ENCODE peak calls at places on chromosomes 6 and 20, in six cellular contexts. S, O, D, I, Y and T are unnamed samples. For H3K4me1 and H4K20me1, the result is how much of the 10 kb centered on the place peaks cover.

GRCh38 chr6:170087946-170088348 is 202.9 kb downstream of the DLL1 start:
- DNase-seq in Y (peak), S (no peak), I (no peak), O (no peak), D (no peak), T (no peak)

GRCh38 chr20:20207291-20207690 is 155.0 kb downstream of the CFAP61 start:
- DNase-seq in O (no peak), D (no peak), I (no peak), S (no peak), Y (no peak), T (no peak)

GRCh38 chr6:148716811-148717210 is 30.0 kb upstream of the UST start:
- DNase-seq in Y (no peak), I (no peak), D (no peak), O (no peak), S (no peak), T (no peak)

GRCh38 chr6:129832299-129832698 is 28.8 kb downstream of the TMEM244 start:
- DNase-seq in Y (no peak), O (no peak), D (no peak), S (no peak), I (no peak), T (no peak)

GRCh38 chr6:158039571-158040050 is 57.9 kb downstream of the SYNJ2 start:
- DNase-seq in Y (no peak), S (peak), D (peak), O (peak), I (peak), T (no peak)

GRCh38 chr6:37576336-37576737 is 76.6 kb upstream of the CCDC167 start:
- DNase-seq in Y (no peak), D (no peak), I (peak), S (peak), O (peak), T (peak)

GRCh38 chr20:47468290-47469050 is 33.2 kb upstream of the NCOA3 start:
- DNase-seq in D (no peak), O (no peak), I (peak), S (no peak), Y (peak), T (no peak)

GRCh38 chr20:12640255-12640654 is 368.5 kb upstream of the SPTLC3 start:
- DNase-seq in S (no peak), Y (no peak), O (no peak), D (no peak), I (no peak), T (no peak)

GRCh38 chr6:136564170-136564569 is 13.9 kb upstream of the MAP7 start:
- DNase-seq in D (no peak), Y (no peak), I (peak), S (no peak), O (no peak), T (no peak)

GRCh38 chr20:1507276-1507675 is 16.1 kb upstream of the SIRPB2 start:
- DNase-seq in D (no peak), Y (no peak), S (no peak), I (no peak), O (no peak), T (no peak)

GRCh38 chr6:169848946-169849345 is 97.5 kb downstream of the ERMARD start:
- DNase-seq in O (no peak), I (no peak), S (no peak), D (no peak), Y (no peak), T (no peak)

GRCh38 chr20:43911066-43911465 is 3.6 kb upstream of the TOX2 start:
- DNase-seq in Y (no peak), O (peak), I (no peak), S (peak), D (no peak), T (peak)

GRCh38 chr6:31547727-31548422 is 467 bp downstream of the NFKBIL1 start:
- DNase-seq in O (no peak), Y (no peak), I (peak), D (no peak), S (no peak), T (no peak)

GRCh38 chr6:12403201-12403826 is 113.2 kb downstream of the EDN1 start:
- DNase-seq in S (peak), Y (no peak), I (no peak), D (no peak), O (peak), T (no peak)

GRCh38 chr6:142846883-142847287 is 98.1 kb downstream of the HIVEP2 start:
- DNase-seq in O (peak), I (no peak), Y (no peak), D (peak), S (peak), T (no peak)

GRCh38 chr6:142845143-142845571 is 99.8 kb downstream of the HIVEP2 start:
- DNase-seq in D (no peak), I (no peak), S (peak), O (no peak), Y (no peak), T (no peak)

GRCh38 chr6:142844065-142844755 is 100.8 kb downstream of the HIVEP2 start:
- DNase-seq in Y (no peak), S (no peak), D (no peak), O (peak), I (no peak), T (no peak)

GRCh38 chr6:142846459-142846831 is 98.5 kb downstream of the HIVEP2 start:
- DNase-seq in Y (no peak), O (peak), D (no peak), S (peak), I (no peak), T (no peak)

DNA sequence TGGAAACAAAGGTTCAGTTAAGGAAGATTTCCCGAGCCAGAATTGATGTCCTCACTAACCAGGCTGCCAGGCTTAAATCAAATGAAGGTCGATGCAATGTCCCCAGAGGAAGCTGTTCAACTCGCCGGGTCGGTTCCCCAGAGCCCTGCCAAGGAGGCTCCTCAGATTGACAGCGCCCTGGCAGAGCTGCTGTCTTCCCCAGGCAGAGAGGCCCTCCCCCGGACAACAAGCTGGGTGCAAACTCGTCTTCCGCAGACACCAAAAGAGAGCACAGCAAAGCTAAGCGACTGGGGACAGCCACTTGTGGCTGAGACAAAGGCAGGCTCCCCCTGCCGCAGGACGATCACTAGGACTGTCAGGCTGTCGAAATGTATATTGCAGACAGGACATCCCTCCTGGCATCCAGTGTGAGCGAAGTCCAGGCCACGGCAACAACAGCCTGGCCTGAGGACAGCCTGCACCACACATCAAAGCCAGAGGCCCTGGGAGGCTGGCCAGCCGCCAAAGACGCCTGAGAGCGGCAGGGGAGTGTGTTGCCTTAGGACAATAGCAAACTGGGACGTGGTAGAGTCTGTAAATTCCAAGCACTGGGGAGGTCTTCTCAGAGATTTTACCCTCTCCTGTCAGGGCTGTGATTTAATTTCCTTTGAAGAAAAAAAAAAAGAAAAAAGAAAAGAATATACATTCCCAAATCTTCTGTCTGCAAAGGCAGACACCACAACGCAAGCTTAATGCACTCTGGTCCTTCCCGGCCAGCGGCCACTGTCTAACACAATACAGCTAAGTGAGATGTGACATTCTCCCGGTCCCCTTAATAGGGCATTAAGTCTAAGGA is 99.1 kb downstream of the HIVEP2 start:
- DNase-seq in O (peak), D (peak), I (peak), Y (peak), S (peak), T (no peak)
- H3K4me1 ChIP-seq in O (under half), D (half or more), I (under half), Y (half or more), S (half or more), T (under half)

DNA sequence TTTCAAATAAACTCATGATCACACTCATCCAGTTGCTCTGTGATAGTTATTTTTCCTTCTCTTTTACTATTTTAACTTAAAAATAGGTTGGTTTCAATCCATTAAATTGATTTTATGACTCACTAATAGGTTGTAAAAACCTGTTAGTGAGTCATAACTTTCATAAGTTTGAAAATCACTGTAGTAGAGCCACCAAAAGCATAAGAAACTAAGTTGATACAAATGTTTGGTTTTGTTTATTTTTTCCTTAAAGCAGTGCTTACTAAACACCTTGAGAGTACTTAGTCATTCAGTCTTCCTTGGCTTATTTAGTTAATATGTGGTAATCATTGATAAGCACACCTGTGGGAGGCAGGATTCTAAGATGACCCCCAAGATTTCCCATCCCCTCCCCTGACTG is 312.1 kb upstream of the MAN1A1 start:
- DNase-seq in I (no peak), O (no peak), S (peak), Y (no peak), D (no peak), T (no peak)
- TF ChIP-seq CTCF in I (no peak), O (no peak), S (no peak), Y (no peak), D (no peak), T (no peak)

GRCh38 chr20:35641743-35642142 is 23.0 kb downstream of the CPNE1 start:
- DNase-seq in D (no peak), Y (no peak), S (no peak), O (no peak), I (no peak), T (no peak)
- H4K20me1 ChIP-seq in D (under half), Y (under half), S (under half), O (half or more), I (under half), T (under half)

GRCh38 chr6:4108561-4109093 is 26.7 kb downstream of the ECI2 start:
- DNase-seq in O (no peak), S (no peak), I (peak), D (no peak), Y (no peak), T (no peak)
- H3K4me1 ChIP-seq in O (under half), S (under half), I (under half), D (half or more), Y (under half), T (under half)

DNA sequence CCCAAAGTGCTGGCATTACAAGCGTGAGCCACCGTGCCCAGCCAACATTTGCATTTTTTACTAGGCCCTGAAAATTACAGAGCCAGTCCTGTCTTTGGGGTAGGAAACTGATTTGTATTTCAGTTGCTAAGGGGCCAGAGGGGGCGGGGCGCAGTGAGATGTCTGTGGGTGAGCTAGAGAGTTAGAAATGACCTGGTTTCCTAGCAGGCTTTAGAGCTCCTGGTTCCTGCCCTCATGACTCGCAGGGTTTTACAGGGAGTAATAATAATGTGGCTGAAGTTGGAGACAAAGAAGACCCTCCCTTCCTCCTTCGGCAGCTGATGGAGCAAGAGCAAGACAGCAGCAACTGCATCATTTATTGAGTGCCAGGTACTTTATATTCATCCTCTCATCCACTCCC is 131.5 kb downstream of the TFAP2C start:
- DNase-seq in S (no peak), I (no peak), D (no peak), Y (no peak), O (no peak), T (no peak)
- TF ChIP-seq CTCF in S (no peak), I (no peak), D (no peak), Y (no peak), O (no peak), T (no peak)

GRCh38 chr20:41055679-41056078 is 27.1 kb downstream of the TOP1 start:
- DNase-seq in D (no peak), O (peak), I (no peak), Y (no peak), S (no peak), T (no peak)
- H4K20me1 ChIP-seq in D (under half), O (half or more), I (under half), Y (under half), S (half or more), T (under half)

DNA sequence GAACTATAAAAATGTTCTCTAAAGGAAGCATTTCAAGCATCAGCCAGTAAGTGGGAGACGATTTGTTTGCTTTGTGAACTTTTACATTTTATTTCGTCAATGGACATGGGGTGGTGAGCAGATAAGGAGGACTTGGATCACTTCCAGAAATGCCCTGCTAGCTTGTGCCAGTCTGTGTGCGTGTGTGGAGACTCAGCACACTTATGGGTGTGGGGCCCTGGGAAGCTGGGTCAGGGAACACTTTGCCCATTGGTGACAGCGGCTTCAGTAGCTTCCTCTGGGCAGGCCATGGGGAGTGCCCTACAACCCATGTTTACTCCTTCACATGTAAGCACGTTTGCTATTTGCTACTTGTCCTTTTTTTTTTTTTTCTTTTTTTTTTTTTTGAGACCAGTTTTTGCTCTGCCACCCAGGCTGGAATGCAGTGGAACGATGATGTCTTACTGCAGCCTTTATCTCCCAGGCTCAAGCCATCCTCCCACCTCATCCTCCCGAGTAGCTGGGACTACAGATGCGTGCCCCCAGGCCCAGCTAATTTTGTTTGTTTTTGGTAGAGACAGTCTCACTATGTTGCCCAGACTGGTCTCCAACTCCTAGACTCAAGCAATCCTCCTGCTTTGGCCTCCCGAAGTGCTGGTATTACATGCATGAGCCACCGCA is 24.2 kb downstream of the PRDM1 start:
- DNase-seq in I (peak), S (peak), O (no peak), Y (no peak), D (no peak), T (no peak)
- H3K4me1 ChIP-seq in I (under half), S (under half), O (under half), Y (under half), D (under half), T (under half)

DNA sequence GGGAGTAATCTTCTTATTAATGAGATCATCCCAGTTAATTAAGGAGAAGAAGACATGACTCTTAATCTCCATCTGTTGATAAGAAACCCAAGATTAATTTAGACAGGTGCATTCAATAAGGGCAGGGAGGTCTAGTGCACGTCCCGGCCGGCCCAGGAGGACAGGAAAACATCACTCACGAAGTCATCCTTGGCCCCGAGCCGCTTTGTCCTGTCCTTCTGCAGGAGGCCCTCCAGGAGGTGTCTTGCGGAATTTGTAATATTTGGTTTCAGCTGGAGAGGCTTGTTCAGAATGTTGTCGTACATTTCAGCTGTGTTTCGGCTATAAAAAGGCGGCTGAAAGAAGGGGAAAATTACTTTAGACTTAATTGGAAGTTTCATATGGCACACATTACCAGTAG is 118.4 kb upstream of the SLC2A12 start:
- DNase-seq in I (no peak), D (no peak), S (peak), Y (no peak), O (peak), T (no peak)
- TF ChIP-seq CTCF in I (no peak), D (no peak), S (no peak), Y (no peak), O (no peak), T (no peak)